ENCODE peak calls at places on chromosomes 16 and 17, in eight cellular contexts. One of them, this sample, is unnamed.

GRCh38 chr17:27807567-27808470 is 7.5 kb upstream of the NOS2 start:
- DNase-seq in neural progenitor cell: no peak
- DNase-seq in kidney epithelial cell: no peak
- DNase-seq in GM23338: no peak
- DNase-seq in left ventricle myocardium inferior: no peak
- DNase-seq in OCI-LY7: peak
- DNase-seq in GM12865: peak
- DNase-seq in AG10803: no peak
- DNase-seq in this sample: peak

GRCh38 chr17:74924250-74924948 is at the start of gene OTOP2:
- DNase-seq in neural progenitor cell: peak
- DNase-seq in kidney epithelial cell: no peak
- DNase-seq in GM23338: peak
- DNase-seq in left ventricle myocardium inferior: peak
- DNase-seq in OCI-LY7: no peak
- DNase-seq in GM12865: no peak
- DNase-seq in AG10803: no peak
- DNase-seq in this sample: no peak

GRCh38 chr16:53034306-53034705 is 18.4 kb downstream of the CHD9NB start:
- DNase-seq in neural progenitor cell: no peak
- DNase-seq in kidney epithelial cell: no peak
- DNase-seq in GM23338: no peak
- DNase-seq in left ventricle myocardium inferior: no peak
- DNase-seq in OCI-LY7: no peak
- DNase-seq in GM12865: no peak
- DNase-seq in AG10803: no peak
- DNase-seq in this sample: no peak

GRCh38 chr17:74212262-74212912 is 984 bp upstream of the TTYH2 start:
- DNase-seq in neural progenitor cell: peak
- DNase-seq in kidney epithelial cell: no peak
- DNase-seq in GM23338: peak
- DNase-seq in left ventricle myocardium inferior: peak
- DNase-seq in OCI-LY7: no peak
- DNase-seq in GM12865: peak
- DNase-seq in AG10803: peak
- DNase-seq in this sample: no peak

GRCh38 chr17:75625813-75626486 is 7.3 kb upstream of the SMIM5 start:
- DNase-seq in neural progenitor cell: peak
- DNase-seq in kidney epithelial cell: no peak
- DNase-seq in GM23338: peak
- DNase-seq in left ventricle myocardium inferior: no peak
- DNase-seq in OCI-LY7: peak
- DNase-seq in GM12865: peak
- DNase-seq in AG10803: no peak
- DNase-seq in this sample: no peak

GRCh38 chr17:73657473-73658116 is 13.3 kb upstream of the SDK2 start:
- DNase-seq in neural progenitor cell: peak
- DNase-seq in kidney epithelial cell: no peak
- DNase-seq in GM23338: peak
- DNase-seq in left ventricle myocardium inferior: peak
- DNase-seq in OCI-LY7: peak
- DNase-seq in GM12865: no peak
- DNase-seq in AG10803: no peak
- DNase-seq in this sample: no peak

GRCh38 chr16:31451201-31451600 is 8.1 kb upstream of the ARMC5 start:
- DNase-seq in neural progenitor cell: no peak
- DNase-seq in kidney epithelial cell: no peak
- DNase-seq in GM23338: no peak
- DNase-seq in left ventricle myocardium inferior: no peak
- DNase-seq in OCI-LY7: no peak
- DNase-seq in GM12865: no peak
- DNase-seq in AG10803: no peak
- DNase-seq in this sample: no peak

GRCh38 chr17:73343168-73343634 is 31.4 kb upstream of the CDC42EP4 start:
- DNase-seq in neural progenitor cell: peak
- DNase-seq in kidney epithelial cell: no peak
- DNase-seq in GM23338: peak
- DNase-seq in left ventricle myocardium inferior: peak
- DNase-seq in OCI-LY7: no peak
- DNase-seq in GM12865: no peak
- DNase-seq in AG10803: peak
- DNase-seq in this sample: no peak

GRCh38 chr16:55711959-55712876 is 56.4 kb downstream of the SLC6A2 start:
- DNase-seq in neural progenitor cell: peak
- DNase-seq in kidney epithelial cell: peak
- DNase-seq in GM23338: peak
- DNase-seq in left ventricle myocardium inferior: peak
- DNase-seq in OCI-LY7: peak
- DNase-seq in GM12865: peak
- DNase-seq in AG10803: peak
- DNase-seq in this sample: no peak

GRCh38 chr16:52545544-52546262 is 1.2 kb downstream of the TOX3 start:
- DNase-seq in neural progenitor cell: peak
- DNase-seq in kidney epithelial cell: no peak
- DNase-seq in GM23338: peak
- DNase-seq in left ventricle myocardium inferior: no peak
- DNase-seq in OCI-LY7: no peak
- DNase-seq in GM12865: no peak
- DNase-seq in AG10803: no peak
- DNase-seq in this sample: no peak

GRCh38 chr16:4837733-4838501 is 9.2 kb downstream of the GLYR1 start:
- DNase-seq in neural progenitor cell: no peak
- DNase-seq in kidney epithelial cell: no peak
- DNase-seq in GM23338: no peak
- DNase-seq in left ventricle myocardium inferior: no peak
- DNase-seq in OCI-LY7: no peak
- DNase-seq in GM12865: peak
- DNase-seq in AG10803: no peak
- DNase-seq in this sample: no peak

DNA sequence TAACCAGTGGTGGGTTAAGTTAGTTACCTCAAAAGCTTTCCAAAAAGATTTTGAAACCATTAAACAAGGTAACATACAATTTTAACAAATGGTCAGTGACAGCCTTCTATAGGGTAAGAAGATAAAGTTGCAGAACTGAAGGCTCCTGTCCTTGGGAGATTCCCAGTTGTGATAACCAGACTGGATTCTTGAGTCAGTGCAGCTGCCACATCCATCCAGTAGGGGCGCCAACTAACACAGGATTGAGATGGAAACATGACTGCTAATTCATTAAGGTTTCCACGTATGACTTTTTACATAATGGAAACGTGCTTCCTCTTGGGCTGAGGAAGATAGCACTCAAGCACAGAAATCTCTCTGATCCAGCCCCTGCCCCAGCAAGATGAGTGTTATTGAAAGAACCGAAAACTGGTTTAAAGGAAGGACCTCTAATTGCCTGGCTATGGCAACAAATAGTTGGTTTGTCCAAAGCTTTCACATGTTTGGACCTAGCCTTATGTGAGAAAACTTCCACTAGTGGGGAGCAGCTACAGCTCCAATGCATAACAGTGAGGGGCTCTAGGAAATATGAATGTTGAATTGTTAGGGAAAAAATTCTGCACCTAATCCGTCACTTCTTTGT is 269.8 kb upstream of the MYOCD start:
- DNase-seq in neural progenitor cell: peak
- DNase-seq in kidney epithelial cell: no peak
- DNase-seq in GM23338: peak
- DNase-seq in left ventricle myocardium inferior: no peak
- DNase-seq in OCI-LY7: peak
- DNase-seq in GM12865: peak
- DNase-seq in AG10803: no peak
- DNase-seq in this sample: peak
- TF ChIP-seq CTCF in neural progenitor cell: peak
- TF ChIP-seq CTCF in kidney epithelial cell: peak
- TF ChIP-seq CTCF in GM23338: peak
- TF ChIP-seq CTCF in left ventricle myocardium inferior: peak
- TF ChIP-seq CTCF in OCI-LY7: peak
- TF ChIP-seq CTCF in GM12865: peak
- TF ChIP-seq CTCF in AG10803: peak
- TF ChIP-seq CTCF in this sample: peak

GRCh38 chr17:42761638-42762037 is 611 bp downstream of the RAMP2 start:
- DNase-seq in neural progenitor cell: no peak
- DNase-seq in kidney epithelial cell: no peak
- DNase-seq in GM23338: no peak
- DNase-seq in left ventricle myocardium inferior: no peak
- DNase-seq in OCI-LY7: no peak
- DNase-seq in GM12865: no peak
- DNase-seq in AG10803: no peak
- DNase-seq in this sample: no peak
- H3K4me3 ChIP-seq in neural progenitor cell: peak
- H3K4me3 ChIP-seq in kidney epithelial cell: peak
- H3K4me3 ChIP-seq in GM23338: peak
- H3K4me3 ChIP-seq in left ventricle myocardium inferior: peak
- H3K4me3 ChIP-seq in OCI-LY7: no peak
- H3K4me3 ChIP-seq in GM12865: no peak
- H3K4me3 ChIP-seq in AG10803: peak
- H3K4me3 ChIP-seq in this sample: no peak

GRCh38 chr16:65704866-65705265 is 583.0 kb upstream of the CDH11 start:
- DNase-seq in neural progenitor cell: peak
- DNase-seq in kidney epithelial cell: no peak
- DNase-seq in GM23338: peak
- DNase-seq in left ventricle myocardium inferior: no peak
- DNase-seq in OCI-LY7: no peak
- DNase-seq in GM12865: no peak
- DNase-seq in AG10803: no peak
- DNase-seq in this sample: no peak
- TF ChIP-seq CTCF in neural progenitor cell: peak
- TF ChIP-seq CTCF in kidney epithelial cell: peak
- TF ChIP-seq CTCF in GM23338: peak
- TF ChIP-seq CTCF in left ventricle myocardium inferior: peak
- TF ChIP-seq CTCF in OCI-LY7: peak
- TF ChIP-seq CTCF in GM12865: peak
- TF ChIP-seq CTCF in AG10803: peak
- TF ChIP-seq CTCF in this sample: peak

DNA sequence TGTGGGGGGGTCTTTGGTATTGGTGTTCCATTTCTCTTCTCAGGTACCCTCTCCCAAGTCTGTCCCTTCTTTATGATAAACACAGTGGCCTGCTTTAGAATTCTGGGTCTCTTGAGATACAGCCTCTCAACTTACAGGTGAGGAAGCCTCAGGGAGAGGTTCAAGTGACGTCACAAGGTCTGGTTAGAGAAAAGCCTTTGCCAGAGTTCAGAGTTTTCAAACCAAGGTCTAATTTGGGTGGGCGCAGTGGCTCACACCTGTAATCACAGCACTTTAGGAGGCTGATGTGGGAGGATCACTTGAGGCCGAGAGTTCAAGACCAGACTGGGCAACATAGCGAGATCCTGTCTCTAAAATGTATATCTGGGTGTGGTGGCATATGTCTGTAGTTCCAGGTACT is 2.1 kb downstream of the IRF8 start:
- DNase-seq in neural progenitor cell: no peak
- DNase-seq in kidney epithelial cell: no peak
- DNase-seq in GM23338: no peak
- DNase-seq in left ventricle myocardium inferior: no peak
- DNase-seq in OCI-LY7: peak
- DNase-seq in GM12865: no peak
- DNase-seq in AG10803: no peak
- DNase-seq in this sample: no peak
- H3K4me3 ChIP-seq in neural progenitor cell: no peak
- H3K4me3 ChIP-seq in kidney epithelial cell: no peak
- H3K4me3 ChIP-seq in GM23338: no peak
- H3K4me3 ChIP-seq in left ventricle myocardium inferior: peak
- H3K4me3 ChIP-seq in OCI-LY7: peak
- H3K4me3 ChIP-seq in GM12865: peak
- H3K4me3 ChIP-seq in AG10803: no peak
- H3K4me3 ChIP-seq in this sample: peak

DNA sequence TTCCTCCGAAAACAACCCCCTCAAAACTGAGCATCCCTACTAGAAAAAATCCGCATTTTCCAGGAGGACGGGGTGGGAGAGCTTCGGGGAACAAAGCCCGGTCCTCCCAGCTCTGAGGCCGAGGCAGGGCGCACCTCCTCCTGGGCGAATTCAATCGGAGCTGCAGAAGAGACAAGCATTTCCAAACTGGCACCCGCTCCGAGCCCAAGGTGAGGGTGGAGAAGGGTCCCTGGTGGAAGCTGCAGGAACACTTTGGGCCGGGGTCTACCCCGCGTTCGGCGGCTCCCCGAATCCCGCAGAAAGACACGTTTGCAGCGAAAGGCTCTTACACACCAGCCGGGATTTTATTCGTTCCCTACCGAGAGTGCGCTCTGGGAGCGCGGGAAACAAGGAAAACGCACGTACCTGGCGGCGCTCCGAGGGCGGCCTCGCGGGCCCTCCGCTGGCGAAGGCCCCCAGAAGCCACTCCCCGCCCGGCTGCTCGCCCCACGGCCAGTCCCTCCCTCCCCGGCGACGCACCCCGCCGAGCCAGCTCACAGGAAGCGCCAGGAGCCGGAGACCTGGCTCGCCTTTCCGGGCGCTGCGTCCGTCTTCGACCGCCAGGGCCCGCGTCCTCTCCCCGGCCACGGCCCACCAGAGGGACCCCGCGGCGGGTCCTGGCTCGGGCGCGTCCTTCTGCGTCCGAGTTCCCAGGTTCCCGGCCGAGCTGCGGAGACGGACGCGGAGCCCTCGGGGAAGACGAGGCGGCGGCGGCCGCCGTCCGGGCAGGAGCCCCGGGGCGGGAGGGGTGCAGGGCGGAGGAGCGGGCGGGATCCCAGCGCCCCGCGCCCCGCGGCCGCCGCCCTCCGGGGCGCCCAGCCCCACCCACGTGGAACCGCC is 49.8 kb upstream of the BAHCC1 start:
- DNase-seq in neural progenitor cell: peak
- DNase-seq in kidney epithelial cell: no peak
- DNase-seq in GM23338: peak
- DNase-seq in left ventricle myocardium inferior: peak
- DNase-seq in OCI-LY7: peak
- DNase-seq in GM12865: peak
- DNase-seq in AG10803: peak
- DNase-seq in this sample: no peak
- TF ChIP-seq CTCF in neural progenitor cell: peak
- TF ChIP-seq CTCF in kidney epithelial cell: peak
- TF ChIP-seq CTCF in GM23338: no peak
- TF ChIP-seq CTCF in left ventricle myocardium inferior: peak
- TF ChIP-seq CTCF in OCI-LY7: no peak
- TF ChIP-seq CTCF in GM12865: peak
- TF ChIP-seq CTCF in AG10803: peak
- TF ChIP-seq CTCF in this sample: no peak

GRCh38 chr17:29148790-29149430 is 31.3 kb downstream of the MYO18A start:
- DNase-seq in neural progenitor cell: peak
- DNase-seq in kidney epithelial cell: peak
- DNase-seq in GM23338: peak
- DNase-seq in left ventricle myocardium inferior: peak
- DNase-seq in OCI-LY7: peak
- DNase-seq in GM12865: peak
- DNase-seq in AG10803: peak
- DNase-seq in this sample: peak
- H3K4me3 ChIP-seq in neural progenitor cell: peak
- H3K4me3 ChIP-seq in kidney epithelial cell: peak
- H3K4me3 ChIP-seq in GM23338: peak
- H3K4me3 ChIP-seq in left ventricle myocardium inferior: peak
- H3K4me3 ChIP-seq in OCI-LY7: peak
- H3K4me3 ChIP-seq in GM12865: peak
- H3K4me3 ChIP-seq in AG10803: peak
- H3K4me3 ChIP-seq in this sample: peak

GRCh38 chr17:44083250-44083849 is 12.8 kb downstream of the G6PC3 start:
- DNase-seq in neural progenitor cell: no peak
- DNase-seq in kidney epithelial cell: no peak
- DNase-seq in GM23338: no peak
- DNase-seq in left ventricle myocardium inferior: no peak
- DNase-seq in OCI-LY7: peak
- DNase-seq in GM12865: peak
- DNase-seq in AG10803: no peak
- DNase-seq in this sample: no peak
- TF ChIP-seq CTCF in neural progenitor cell: no peak
- TF ChIP-seq CTCF in kidney epithelial cell: peak
- TF ChIP-seq CTCF in GM23338: peak
- TF ChIP-seq CTCF in left ventricle myocardium inferior: peak
- TF ChIP-seq CTCF in OCI-LY7: no peak
- TF ChIP-seq CTCF in GM12865: peak
- TF ChIP-seq CTCF in AG10803: peak
- TF ChIP-seq CTCF in this sample: peak